ENCODE peak calls at places on chromosomes 16 and 17, in six cellular contexts. D, K, F, Z, V and B are unnamed samples.

GRCh38 chr16:19771796-19772195 is 53.7 kb downstream of the IQCK start:
- DNase-seq in D (no peak), K (no peak), V (no peak), Z (no peak), F (no peak), B (no peak)

GRCh38 chr17:17872468-17873345 is 35.9 kb upstream of the SREBF1 start:
- DNase-seq in D (no peak), Z (no peak), K (no peak), F (no peak), V (no peak), B (peak)

GRCh38 chr17:66673668-66674276 is 161.1 kb upstream of the CACNG5 start:
- DNase-seq in V (peak), Z (peak), F (no peak), K (no peak), D (peak), B (peak)

GRCh38 chr17:81337449-81337848 is 42.3 kb upstream of the SLC38A10 start:
- DNase-seq in V (no peak), F (peak), Z (peak), K (no peak), D (no peak), B (no peak)

GRCh38 chr16:88597856-88598491 is 27.8 kb downstream of the ZC3H18 start:
- DNase-seq in V (no peak), Z (no peak), D (no peak), F (no peak), K (no peak), B (no peak)

GRCh38 chr16:15772579-15773293 is 84.1 kb downstream of the MYH11 start:
- DNase-seq in F (no peak), K (no peak), V (no peak), Z (no peak), D (no peak), B (no peak)

GRCh38 chr17:65196617-65197016 is 59.4 kb downstream of the RGS9 start:
- DNase-seq in K (no peak), V (no peak), D (no peak), F (no peak), Z (no peak), B (no peak)

GRCh38 chr16:72963508-72963907 is 84.4 kb downstream of the ZFHX3 start:
- DNase-seq in V (no peak), Z (no peak), F (no peak), K (no peak), D (no peak), B (no peak)

GRCh38 chr17:50660042-50660886 is 25.6 kb downstream of the ABCC3 start:
- DNase-seq in V (no peak), Z (no peak), K (no peak), F (no peak), D (no peak), B (no peak)

GRCh38 chr17:62032480-62032879 is 32.6 kb downstream of the MED13 start:
- DNase-seq in F (no peak), Z (no peak), D (no peak), V (no peak), K (no peak), B (no peak)

GRCh38 chr16:4574919-4575705 is 19.0 kb downstream of the C16orf96 start:
- DNase-seq in D (no peak), Z (peak), F (no peak), K (no peak), V (no peak), B (no peak)

GRCh38 chr17:50100921-50101345 is 5.8 kb downstream of the PDK2 start:
- DNase-seq in D (no peak), V (no peak), Z (no peak), F (no peak), K (no peak), B (no peak)

GRCh38 chr16:85623997-85624601 is 11.0 kb downstream of the GSE1 start:
- DNase-seq in Z (no peak), V (no peak), F (no peak), D (no peak), K (no peak), B (no peak)

GRCh38 chr17:4276514-4276913 is 12.7 kb upstream of the ANKFY1 start:
- DNase-seq in D (no peak), K (no peak), V (no peak), Z (no peak), F (no peak), B (no peak)

GRCh38 chr17:48994548-48995331 is 2.4 kb upstream of the IGF2BP1 start:
- DNase-seq in K (no peak), Z (no peak), F (no peak), D (no peak), V (no peak), B (no peak)

GRCh38 chr17:62110923-62111484 is 45.9 kb upstream of the MED13 start:
- DNase-seq in Z (no peak), K (no peak), F (no peak), V (no peak), D (peak), B (peak)